ENCODE peak calls at places on chromosomes 5 and 9, in five cellular contexts. Y is astrocyte of the cerebellum, N is epithelial cell of proximal tubule, E is AG04449, G is astrocyte of the spinal cord. H is an unnamed sample.

GRCh38 chr9:93456504-93456903 is 3.1 kb upstream of the FAM120AOS start:
- DNase-seq in E (no peak), N (no peak), Y (no peak), G (no peak), H (no peak)

GRCh38 chr9:76374702-76375543 is 19.3 kb downstream of the RFK start:
- DNase-seq in N (peak), E (peak), Y (no peak), G (peak), H (peak)

GRCh38 chr5:141493500-141494422 is 4.9 kb downstream of the PCDHGC5 start:
- DNase-seq in E (no peak), Y (no peak), G (peak), N (no peak), H (no peak)

GRCh38 chr5:72021651-72022357 is 85.5 kb upstream of the MAP1B start:
- DNase-seq in N (no peak), E (no peak), G (no peak), Y (no peak), H (no peak)

GRCh38 chr9:128995791-128996190 is 32.3 kb downstream of the SH3GLB2 start:
- DNase-seq in E (no peak), Y (no peak), G (no peak), N (no peak), H (no peak)

GRCh38 chr9:93422987-93423386 is 28.5 kb upstream of the FAM120A start:
- DNase-seq in Y (no peak), E (no peak), G (no peak), N (no peak), H (no peak)

GRCh38 chr5:139460457-139460856 is 2.1 kb downstream of the ECSCR start:
- DNase-seq in N (no peak), G (peak), E (no peak), Y (no peak), H (no peak)

GRCh38 chr5:37847978-37848425 is 8.2 kb upstream of the GDNF start:
- DNase-seq in N (no peak), Y (no peak), E (no peak), G (peak), H (no peak)

GRCh38 chr9:122070728-122071127 is 22.4 kb downstream of the TTLL11 start:
- DNase-seq in Y (no peak), N (no peak), E (no peak), G (no peak), H (no peak)

GRCh38 chr5:151037561-151038291 is 17.3 kb downstream of the GPX3 start:
- DNase-seq in E (no peak), Y (peak), G (peak), N (no peak), H (no peak)

GRCh38 chr5:92962752-92963151 is 618.3 kb downstream of the NR2F1-AS1 start:
- DNase-seq in G (no peak), Y (no peak), N (no peak), E (no peak), H (no peak)

GRCh38 chr5:166083183-166083959 is 2208.1 kb upstream of the WWC1 start:
- DNase-seq in Y (no peak), N (no peak), G (no peak), E (no peak), H (no peak)

GRCh38 chr5:13316191-13316590 is 628.3 kb downstream of the DNAH5 start:
- DNase-seq in G (peak), E (no peak), N (no peak), Y (peak), H (no peak)

GRCh38 chr5:132883261-132883834 is 9.9 kb downstream of the LEAP2 start:
- DNase-seq in E (no peak), G (peak), Y (peak), N (no peak), H (peak)

GRCh38 chr9:100756217-100756616 is 178.3 kb downstream of the CAVIN4 start:
- DNase-seq in Y (no peak), E (no peak), N (no peak), G (no peak), H (no peak)

GRCh38 chr5:55226027-55226933 is 835 bp downstream of the MCIDAS start:
- DNase-seq in Y (no peak), G (peak), N (no peak), E (no peak), H (peak)

GRCh38 chr9:74497750-74498615 is 848 bp downstream of the RORB start:
- DNase-seq in G (peak), Y (no peak), N (no peak), E (no peak), H (peak)

GRCh38 chr5:73638344-73639095 is 12.5 kb downstream of the ARHGEF28 start:
- DNase-seq in N (peak), G (peak), E (peak), Y (peak), H (no peak)

GRCh38 chr9:136679431-136679941 is 7.8 kb downstream of the AGPAT2 start:
- DNase-seq in E (no peak), Y (no peak), G (no peak), N (no peak), H (no peak)

GRCh38 chr5:77882670-77883257 is 106.6 kb upstream of the TBCA start:
- DNase-seq in Y (no peak), E (peak), N (no peak), G (peak), H (no peak)

GRCh38 chr5:153626836-153627235 is 136.4 kb downstream of the GRIA1 start:
- DNase-seq in E (no peak), G (no peak), Y (no peak), N (no peak), H (no peak)

GRCh38 chr9:28688172-28688571 is 1114.9 kb upstream of the C9orf72 start:
- DNase-seq in G (no peak), Y (no peak), E (no peak), N (peak), H (no peak)

GRCh38 chr5:57779383-57780223 is 297.0 kb upstream of the ACTBL2 start:
- DNase-seq in N (peak), Y (peak), E (peak), G (peak), H (peak)

GRCh38 chr9:19022206-19022605 is 10.8 kb downstream of the SAXO1 start:
- DNase-seq in G (no peak), E (no peak), Y (no peak), N (no peak), H (no peak)

GRCh38 chr5:174188300-174188699 is 142.8 kb downstream of the NSG2 start:
- DNase-seq in N (no peak), Y (no peak), G (no peak), E (no peak), H (no peak)

GRCh38 chr5:149671544-149671943 is 58.6 kb upstream of the PPARGC1B start:
- DNase-seq in E (no peak), Y (no peak), G (no peak), N (no peak), H (no peak)

GRCh38 chr5:79069488-79070001 is at the start of the genes BHMT2 and DMGDH:
- DNase-seq in Y (no peak), G (peak), N (no peak), E (no peak), H (no peak)

GRCh38 chr5:174572591-174572990 is 151.8 kb upstream of the MSX2 start:
- DNase-seq in Y (no peak), E (no peak), N (no peak), G (no peak), H (no peak)

GRCh38 chr9:37582548-37583157 is 6.5 kb upstream of the FBXO10 start:
- DNase-seq in N (no peak), Y (peak), E (peak), G (peak), H (no peak)

GRCh38 chr5:93304851-93305250 is 276.2 kb downstream of the NR2F1-AS1 start:
- DNase-seq in N (no peak), E (no peak), Y (no peak), G (no peak), H (no peak)

GRCh38 chr9:19992556-19992955 is 203.7 kb upstream of the SLC24A2 start:
- DNase-seq in Y (no peak), N (peak), E (peak), G (peak), H (no peak)

DNA sequence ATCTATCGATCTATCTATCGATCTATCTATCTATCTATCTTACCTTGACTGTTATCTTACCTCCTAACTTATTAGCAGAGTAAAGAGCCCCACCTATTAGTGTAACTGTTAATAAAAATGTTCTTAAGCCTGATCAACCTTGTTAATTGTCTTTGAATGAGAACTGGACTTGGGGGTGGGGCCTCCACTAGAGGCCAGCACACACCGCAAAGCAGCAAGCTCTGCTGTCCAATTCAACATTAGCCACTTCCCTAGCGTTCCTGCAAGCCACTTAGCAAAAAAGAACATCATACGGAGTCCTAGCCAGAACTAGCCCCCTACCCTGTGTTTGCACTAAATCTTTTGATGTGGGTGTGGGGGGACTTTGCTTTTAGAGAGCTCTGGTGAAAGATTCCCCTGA is 515.8 kb downstream of the KDM4C start:
- DNase-seq in N (no peak), G (no peak), E (no peak), Y (no peak), H (peak)
- TF ChIP-seq CTCF in N (peak), G (peak), E (no peak), Y (peak), H (no peak)

DNA sequence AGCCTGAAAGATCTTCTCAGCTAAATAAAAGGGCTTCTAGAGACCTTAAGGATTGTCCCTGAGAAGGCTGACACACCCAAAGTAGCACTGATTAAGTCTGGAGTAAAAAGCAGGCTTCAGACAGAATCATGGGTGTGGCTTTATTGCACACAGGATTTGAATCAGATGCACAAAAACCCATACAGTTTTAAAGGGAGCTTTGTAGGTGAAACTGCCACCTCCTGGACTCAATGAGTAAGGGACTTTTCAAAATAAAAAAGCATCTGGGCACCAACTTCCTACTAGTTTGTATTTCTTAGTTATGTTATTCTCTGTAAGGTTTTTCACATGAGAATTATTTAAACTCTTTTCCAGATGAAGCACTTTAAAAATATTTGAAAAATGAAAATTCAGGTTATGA is 129.4 kb downstream of the EDIL3 start:
- DNase-seq in E (no peak), N (no peak), G (peak), Y (no peak), H (no peak)
- TF ChIP-seq CTCF in E (peak), N (peak), G (peak), Y (peak), H (peak)

GRCh38 chr9:14306672-14307646 is 7.0 kb downstream of the NFIB start:
- DNase-seq in G (peak), E (no peak), N (no peak), Y (no peak), H (no peak)
- TF ChIP-seq CTCF in G (no peak), E (no peak), N (no peak), Y (no peak), H (no peak)

DNA sequence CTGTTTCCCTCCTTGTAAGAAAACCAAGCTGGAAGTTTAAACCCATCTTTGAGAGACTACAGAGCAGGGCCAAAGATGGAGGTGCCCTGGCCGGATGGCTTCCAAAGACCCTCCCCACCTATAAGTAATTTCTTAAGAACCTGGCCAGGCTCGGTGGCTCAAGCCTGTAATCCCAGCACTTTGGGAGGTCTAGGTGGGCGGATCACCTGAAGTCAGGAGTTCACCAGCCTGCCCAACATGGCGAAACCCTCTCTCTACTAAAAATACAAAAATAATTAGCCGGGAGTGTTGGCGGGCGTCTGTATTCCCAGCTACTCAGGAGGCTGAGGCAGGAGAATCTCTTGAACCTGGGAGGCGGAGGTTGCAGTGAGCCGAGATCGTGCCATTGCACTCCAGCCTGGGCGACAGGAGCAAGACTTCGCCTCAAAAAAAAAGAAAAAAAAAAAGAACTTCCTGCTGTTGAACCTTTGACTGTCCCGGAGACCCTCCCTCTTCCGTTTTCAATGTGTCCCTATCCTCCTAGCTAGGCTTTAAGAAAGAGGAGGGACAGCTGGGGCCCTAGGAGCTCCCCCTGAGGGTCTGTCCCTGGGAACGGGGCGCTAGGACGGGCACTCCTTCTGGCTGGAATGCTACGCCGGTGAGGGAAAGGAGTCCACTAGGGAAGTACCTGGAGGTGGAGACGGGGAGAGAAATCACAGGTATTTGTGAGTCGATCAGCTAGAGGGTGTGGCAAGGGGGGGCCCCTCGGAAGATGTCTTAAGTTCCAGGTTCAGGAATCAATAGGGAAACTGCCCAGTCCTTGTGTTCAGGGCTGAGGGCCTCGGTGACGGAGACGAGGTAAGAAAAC is 4.8 kb downstream of the SIT1 start:
- DNase-seq in N (no peak), G (peak), E (no peak), Y (no peak), H (peak)
- TF ChIP-seq CTCF in N (peak), G (peak), E (peak), Y (peak), H (no peak)

DNA sequence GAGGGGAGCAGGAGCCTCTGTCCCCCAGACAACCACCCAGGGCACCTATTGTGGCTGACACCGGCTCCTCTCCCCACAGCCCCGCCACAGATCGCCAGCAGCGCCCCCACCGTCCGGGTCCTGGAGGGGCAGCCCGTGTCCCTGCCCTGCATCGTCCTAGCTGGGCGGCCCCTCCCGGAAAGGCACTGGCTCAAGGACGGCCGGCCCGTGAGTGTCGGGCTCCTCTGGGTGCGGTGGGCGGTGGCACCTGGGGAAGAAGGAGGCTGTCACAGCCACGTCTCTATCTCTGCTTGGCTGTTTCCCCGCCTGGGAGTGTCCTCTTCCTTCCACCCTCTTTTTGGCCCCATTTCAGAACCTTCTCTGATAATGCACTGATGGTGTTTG is 55.1 kb downstream of the HMCN2 start:
- DNase-seq in G (no peak), E (no peak), Y (no peak), N (no peak), H (no peak)
- TF ChIP-seq CTCF in G (peak), E (no peak), Y (peak), N (no peak), H (no peak)

GRCh38 chr5:14872070-14872989 is 752 bp upstream of the ANKH start:
- DNase-seq in Y (no peak), E (no peak), G (peak), N (no peak), H (peak)
- TF ChIP-seq CTCF in Y (no peak), E (no peak), G (peak), N (peak), H (no peak)

DNA sequence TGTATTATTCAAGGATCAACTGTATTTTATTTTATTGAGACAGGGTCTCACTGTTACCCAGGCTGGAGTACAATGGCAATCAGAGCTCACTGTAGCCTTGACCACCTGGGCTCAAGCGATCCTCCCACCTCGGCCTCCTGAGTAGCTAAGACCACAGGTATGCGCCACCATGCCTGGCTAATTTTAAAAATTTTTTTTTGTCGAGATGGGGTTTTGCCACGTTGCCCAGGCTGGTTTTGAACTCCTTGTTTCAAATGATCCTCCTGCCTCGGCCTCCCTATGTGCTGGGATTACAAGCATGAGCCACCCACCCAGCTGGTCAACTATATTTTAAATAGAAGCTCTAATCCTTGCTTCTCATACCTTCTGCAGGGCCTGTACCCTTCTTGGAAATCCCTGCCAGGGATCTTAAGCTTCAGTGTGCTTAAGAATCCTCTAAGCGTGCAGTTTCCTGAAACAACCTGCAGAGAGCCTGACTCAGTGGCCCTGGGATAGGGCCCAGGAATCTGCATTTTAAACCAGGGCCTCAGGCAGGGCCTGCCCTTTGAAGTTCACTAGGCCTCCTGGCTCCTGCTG is 2.9 kb downstream of the AKNA start:
- DNase-seq in G (no peak), Y (no peak), E (no peak), N (no peak), H (no peak)
- TF ChIP-seq CTCF in G (no peak), Y (no peak), E (no peak), N (no peak), H (no peak)

DNA sequence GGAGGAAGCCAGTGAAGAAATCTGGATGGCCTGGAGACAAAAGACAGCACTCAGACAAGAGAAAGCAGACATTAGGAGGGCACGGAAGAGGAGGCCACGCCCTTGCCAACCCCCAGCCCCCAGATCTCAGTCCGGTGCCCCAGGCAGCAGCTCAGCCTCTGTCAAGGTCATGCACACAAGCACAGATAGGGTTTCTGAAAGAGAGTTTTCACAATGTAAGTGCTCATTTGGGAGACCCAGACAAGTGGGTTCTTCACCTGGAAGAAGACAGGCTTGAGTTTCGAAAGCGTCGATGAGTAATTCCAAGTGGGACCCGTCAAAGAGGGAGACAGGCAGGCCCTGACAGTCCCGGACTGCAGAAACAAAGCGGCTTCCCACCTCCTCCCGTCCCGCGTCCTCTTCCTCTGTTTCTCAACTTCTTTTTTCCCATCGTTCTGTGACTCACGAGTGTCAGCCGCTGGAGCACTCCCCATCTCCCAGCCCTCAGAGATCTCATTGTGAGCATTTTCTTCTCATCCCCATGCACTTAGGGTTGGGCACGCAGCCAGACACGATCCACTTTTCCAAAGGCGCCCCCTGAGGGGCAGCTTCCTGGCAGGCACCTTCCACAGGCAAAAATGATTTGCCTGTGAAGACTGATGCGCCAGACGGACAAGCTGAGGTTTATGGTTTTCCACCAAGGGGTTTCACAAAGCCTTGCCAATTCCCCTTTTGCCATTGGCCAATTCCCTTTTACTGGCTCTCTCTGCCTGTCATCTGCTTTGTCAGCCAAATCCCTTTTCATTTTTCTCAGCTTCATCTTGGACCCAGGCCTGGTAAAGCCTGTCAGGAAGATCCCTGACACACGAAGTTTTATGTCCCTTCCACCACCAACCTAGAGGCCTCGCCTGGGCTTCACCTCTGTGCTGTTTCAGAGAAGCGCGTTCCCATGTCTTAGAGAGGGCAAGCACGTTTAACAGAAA is 86.4 kb upstream of the ANKRD55 start:
- DNase-seq in G (peak), N (no peak), Y (no peak), E (no peak), H (no peak)
- TF ChIP-seq CTCF in G (no peak), N (no peak), Y (no peak), E (no peak), H (no peak)

H was measured in endothelial cell.